ENCODE peak calls at places on chromosomes 2 and 18, in nine cellular contexts. F is activated T-cell treated with anti-CD3 and anti-CD28 coated beads for 1 hour; X is activated naive CD8-positive, alpha-beta T cell treated with anti-CD3 and anti-CD28 coated beads, Interleukin-2, amount 50 U/mL, for 24 hours; C is GM12878; M is neural progenitor cell; A is NCI-H146; Y is WERI-Rb-1; W is frontal cortex; N is NCI-H748 treated with DMSO at 0.1 percent for 48 hours. B is an unnamed sample.

GRCh38 chr2:114729025-114729424 is 286.6 kb downstream of the DPP10 start:
- DNase-seq in F (no peak), X (no peak), C (no peak), M (peak; percentile 20), A (no peak), Y (peak; percentile 14), W (peak; percentile 11), N (peak; percentile 1), B (no peak)

GRCh38 chr18:78789850-78790249 is 189.8 kb upstream of the SALL3 start:
- DNase-seq in F (no peak), X (no peak), C (no peak), M (no peak), A (no peak), Y (no peak), W (no peak), N (no peak), B (no peak)

GRCh38 chr2:228118940-228119339 is 62.5 kb downstream of the SPHKAP start:
- DNase-seq in F (no peak), X (no peak), C (no peak), M (peak; percentile 3), A (no peak), Y (no peak), W (no peak), N (no peak), B (no peak)

GRCh38 chr2:64348386-64349142 is 105.4 kb upstream of the LGALSL start:
- DNase-seq in F (no peak), X (no peak), C (no peak), M (no peak), A (no peak), Y (no peak), W (no peak), N (no peak), B (no peak)

GRCh38 chr2:136131961-136132839 is 14.3 kb upstream of the CXCR4 start:
- DNase-seq in F (peak; percentile 55), X (peak; percentile 66), C (peak; percentile 97), M (no peak), A (no peak), Y (no peak), W (no peak), N (no peak), B (no peak)

GRCh38 chr2:130764035-130764820 is 8.9 kb downstream of the AMER3 start:
- DNase-seq in F (no peak), X (no peak), C (no peak), M (no peak), A (no peak), Y (no peak), W (no peak), N (no peak), B (no peak)

GRCh38 chr2:88698027-88698413 is 6.5 kb downstream of the RPIA start:
- DNase-seq in F (no peak), X (no peak), C (no peak), M (no peak), A (peak; percentile 66), Y (no peak), W (no peak), N (no peak), B (no peak)

GRCh38 chr18:12455511-12455910 is 47.8 kb downstream of the PRELID3A start:
- DNase-seq in F (no peak), X (no peak), C (no peak), M (no peak), A (no peak), Y (no peak), W (peak; percentile 40), N (no peak), B (peak; percentile 53)

GRCh38 chr2:163878718-163879117 is 142.9 kb upstream of the FIGN start:
- DNase-seq in F (no peak), X (no peak), C (no peak), M (peak; percentile 60), A (no peak), Y (peak; percentile 59), W (no peak), N (peak; percentile 1), B (peak; percentile 1)

GRCh38 chr2:32479224-32479623 is 122.4 kb downstream of the BIRC6 start:
- DNase-seq in F (no peak), X (no peak), C (no peak), M (no peak), A (no peak), Y (no peak), W (no peak), N (no peak), B (no peak)

GRCh38 chr2:226892729-226893128 is 56.9 kb downstream of the RHBDD1 start:
- DNase-seq in F (no peak), X (no peak), C (no peak), M (no peak), A (no peak), Y (no peak), W (no peak), N (no peak), B (no peak)

GRCh38 chr2:20594957-20595356 is 55.9 kb downstream of the HS1BP3 start:
- DNase-seq in F (no peak), X (no peak), C (no peak), M (no peak), A (no peak), Y (peak; percentile 5), W (no peak), N (no peak), B (no peak)

GRCh38 chr2:31335921-31336570 is 78.5 kb downstream of the XDH start:
- DNase-seq in F (no peak), X (no peak), C (no peak), M (no peak), A (no peak), Y (no peak), W (no peak), N (no peak), B (peak; percentile 34)

GRCh38 chr18:44927127-44927849 is 246.6 kb downstream of the SETBP1 start:
- DNase-seq in F (no peak), X (no peak), C (no peak), M (no peak), A (peak; percentile 40), Y (no peak), W (no peak), N (no peak), B (no peak)

GRCh38 chr2:48725696-48726494 is 29.6 kb downstream of the LHCGR start:
- DNase-seq in F (no peak), X (no peak), C (no peak), M (no peak), A (no peak), Y (peak; percentile 37), W (no peak), N (no peak), B (no peak)

GRCh38 chr2:128326296-128326790 is 7.7 kb upstream of the HS6ST1 start:
- DNase-seq in F (no peak), X (no peak), C (no peak), M (no peak), A (no peak), Y (no peak), W (no peak), N (no peak), B (no peak)

GRCh38 chr18:75365230-75365629 is 62.3 kb downstream of the SMIM21 start:
- DNase-seq in F (no peak), X (no peak), C (no peak), M (no peak), A (no peak), Y (no peak), W (no peak), N (no peak), B (no peak)

GRCh38 chr2:71665168-71666093 is 212.1 kb downstream of the DYSF start:
- DNase-seq in F (no peak), X (no peak), C (no peak), M (no peak), A (no peak), Y (no peak), W (no peak), N (no peak), B (no peak)

GRCh38 chr18:58618822-58619553 is 9.9 kb downstream of the ALPK2 start:
- DNase-seq in F (no peak), X (no peak), C (no peak), M (peak; percentile 63), A (no peak), Y (peak; percentile 94), W (no peak), N (no peak), B (no peak)

GRCh38 chr2:159612255-159612901 is 4.0 kb downstream of the BAZ2B start:
- DNase-seq in F (no peak), X (no peak), C (no peak), M (peak; percentile 56), A (peak; percentile 39), Y (no peak), W (no peak), N (peak; percentile 64), B (no peak)

GRCh38 chr2:1802469-1803216 is 58.3 kb upstream of the PXDN start:
- DNase-seq in F (no peak), X (no peak), C (no peak), M (no peak), A (no peak), Y (no peak), W (no peak), N (no peak), B (no peak)

GRCh38 chr18:36247036-36247435 is 50.5 kb upstream of the FHOD3 start:
- DNase-seq in F (no peak), X (no peak), C (no peak), M (no peak), A (peak; percentile 48), Y (no peak), W (no peak), N (no peak), B (no peak)

GRCh38 chr18:24875286-24875685 is 414.8 kb downstream of the HRH4 start:
- DNase-seq in F (no peak), X (no peak), C (no peak), M (no peak), A (no peak), Y (no peak), W (no peak), N (no peak), B (no peak)

GRCh38 chr2:68877079-68877772 is 6.0 kb upstream of the BMP10 start:
- DNase-seq in F (no peak), X (no peak), C (no peak), M (no peak), A (no peak), Y (no peak), W (no peak), N (no peak), B (no peak)

GRCh38 chr2:71662665-71663394 is 209.5 kb downstream of the DYSF start:
- DNase-seq in F (no peak), X (no peak), C (no peak), M (no peak), A (no peak), Y (no peak), W (no peak), N (no peak), B (no peak)

GRCh38 chr2:129751409-129751808 is 228.1 kb upstream of the RAB6C start:
- DNase-seq in F (no peak), X (no peak), C (no peak), M (no peak), A (no peak), Y (no peak), W (no peak), N (no peak), B (no peak)